ENCODE peak calls at places on chromosomes 5 and 9, in seven cellular contexts. T, K, E, B, Y, R and F are unnamed samples.

GRCh38 chr5:133423618-133424282 is 188.6 kb downstream of the FSTL4 start:
- DNase-seq in R (peak), B (no peak), K (peak), Y (no peak), T (peak), E (peak), F (peak)

GRCh38 chr9:93536167-93536566 is 40.2 kb upstream of the PHF2 start:
- DNase-seq in E (no peak), R (no peak), Y (no peak), T (no peak), K (no peak), B (no peak), F (no peak)

GRCh38 chr5:74684900-74685851 is at the start of gene HEXB:
- DNase-seq in T (peak), K (peak), E (peak), B (peak), Y (peak), R (peak), F (peak)

GRCh38 chr5:130017173-130017572 is 112.9 kb downstream of the CHSY3 start:
- DNase-seq in R (no peak), B (no peak), Y (no peak), K (no peak), T (no peak), E (no peak), F (no peak)

GRCh38 chr9:127174386-127175318 is 52.2 kb upstream of the ANGPTL2 start:
- DNase-seq in K (no peak), E (peak), Y (no peak), R (peak), T (no peak), B (no peak), F (no peak)

GRCh38 chr5:139747583-139748504 is 47.8 kb upstream of the PSD2 start:
- DNase-seq in Y (no peak), E (peak), R (no peak), K (no peak), T (peak), B (no peak), F (peak)

GRCh38 chr5:22541037-22541436 is 312.1 kb downstream of the CDH12 start:
- DNase-seq in B (peak), E (no peak), Y (no peak), T (no peak), R (no peak), K (no peak), F (no peak)

GRCh38 chr9:99592834-99593584 is 228.7 kb upstream of the NR4A3 start:
- DNase-seq in Y (no peak), B (no peak), K (no peak), T (no peak), E (no peak), R (no peak), F (no peak)

GRCh38 chr9:128920381-128921058 is at the start of gene PHYHD1:
- DNase-seq in R (no peak), E (peak), K (no peak), B (no peak), Y (no peak), T (peak), F (peak)

GRCh38 chr9:69346596-69347390 is 21.8 kb downstream of the ENTREP1 start:
- DNase-seq in T (peak), R (no peak), B (no peak), K (no peak), Y (no peak), E (no peak), F (no peak)

GRCh38 chr9:114524401-114524800 is 19.1 kb upstream of the WHRN start:
- DNase-seq in T (no peak), R (no peak), B (no peak), Y (no peak), E (no peak), K (no peak), F (no peak)

GRCh38 chr5:170638454-170639220 is 134.8 kb downstream of the KCNIP1 start:
- DNase-seq in R (peak), B (no peak), E (peak), Y (no peak), T (peak), K (peak), F (peak)

GRCh38 chr5:1725641-1726468 is 73.8 kb downstream of the MRPL36 start:
- DNase-seq in K (peak), Y (no peak), T (no peak), R (peak), B (no peak), E (peak), F (no peak)